ENCODE peak calls at places on chromosomes 3 and 15, in four cellular contexts. X, F, P and M are unnamed samples.
A peak's percentile ranks its signal among the peaks of the same experiment; 100 is the strongest.

GRCh38 chr3:52782412-52783210 is 5.2 kb downstream of the ITIH1 start:
- DNase-seq in X (peak; percentile 38), F (no peak), P (peak; percentile 29), M (no peak)

GRCh38 chr3:164897335-164897734 is 181.0 kb downstream of the SI start:
- DNase-seq in X (no peak), F (no peak), P (no peak), M (peak; percentile 38)

GRCh38 chr3:190306513-190307163 is 15.6 kb downstream of the CLDN1 start:
- DNase-seq in X (peak; percentile 80), F (peak; percentile 33), P (no peak), M (peak; percentile 82)

GRCh38 chr15:75307778-75308390 is 25.2 kb downstream of the GOLGA6D start:
- DNase-seq in X (peak; percentile 64), F (no peak), P (peak; percentile 84), M (no peak)

GRCh38 chr3:31047673-31048072 is 153.2 kb upstream of the GADL1 start:
- DNase-seq in X (no peak), F (no peak), P (no peak), M (no peak)

GRCh38 chr3:85740561-85740960 is 781.8 kb downstream of the CADM2 start:
- DNase-seq in X (no peak), F (no peak), P (no peak), M (no peak)

GRCh38 chr3:38138347-38139190 is at the start of gene MYD88:
- DNase-seq in X (peak; percentile 92), F (peak; percentile 81), P (peak; percentile 90), M (peak; percentile 62)

GRCh38 chr3:60841355-60841754 is 409.9 kb downstream of the FHIT start:
- DNase-seq in X (no peak), F (no peak), P (no peak), M (no peak)

GRCh38 chr15:59457103-59457502 is 19.1 kb downstream of the FAM81A start:
- DNase-seq in X (no peak), F (no peak), P (no peak), M (no peak)

GRCh38 chr3:59401924-59402323 is 352.1 kb upstream of the CFAP20DC start:
- DNase-seq in X (no peak), F (no peak), P (no peak), M (no peak)

GRCh38 chr3:149495581-149496125 is 21.2 kb downstream of the TM4SF4 start:
- DNase-seq in X (no peak), F (no peak), P (no peak), M (no peak)

GRCh38 chr3:115725800-115726199 is 102.5 kb downstream of the GAP43 start:
- DNase-seq in X (no peak), F (no peak), P (no peak), M (no peak)

GRCh38 chr3:182118081-182118480 is 406.4 kb downstream of the SOX2 start:
- DNase-seq in X (no peak), F (no peak), P (no peak), M (no peak)

GRCh38 chr15:88834211-88834812 is 31.1 kb downstream of the ACAN start:
- DNase-seq in X (no peak), F (peak; percentile 15), P (peak; percentile 91), M (no peak)

GRCh38 chr3:52787672-52788625 is 6.6 kb upstream of the ITIH3 start:
- DNase-seq in X (peak; percentile 62), F (no peak), P (peak; percentile 79), M (no peak)

GRCh38 chr3:155382396-155383042 is 89.0 kb upstream of the STRIT1 start:
- DNase-seq in X (peak; percentile 69), F (no peak), P (peak; percentile 70), M (no peak)

GRCh38 chr3:88963003-88963402 is 144.4 kb upstream of the EPHA3 start:
- DNase-seq in X (no peak), F (no peak), P (no peak), M (no peak)

GRCh38 chr3:128050597-128050996 is 1.6 kb upstream of the SEC61A1 start:
- DNase-seq in X (no peak), F (no peak), P (no peak), M (no peak)

GRCh38 chr15:48475600-48476395 is 144.6 kb downstream of the DUT start:
- DNase-seq in X (no peak), F (no peak), P (no peak), M (no peak)

GRCh38 chr15:91165850-91166249 is 65.8 kb downstream of the SV2B start:
- DNase-seq in X (no peak), F (no peak), P (no peak), M (no peak)

GRCh38 chr3:182259579-182259978 is 533.7 kb upstream of the ATP11B start:
- DNase-seq in X (no peak), F (no peak), P (no peak), M (no peak)

GRCh38 chr3:46368569-46368968 is 2.2 kb upstream of the CCR5 start:
- DNase-seq in X (peak; percentile 80), F (peak; percentile 72), P (no peak), M (peak; percentile 84)

GRCh38 chr3:147906275-147906674 is 497.1 kb downstream of the ZIC1 start:
- DNase-seq in X (no peak), F (no peak), P (peak; percentile 75), M (no peak)

GRCh38 chr3:24832878-24833277 is 338.2 kb upstream of the THRB start:
- DNase-seq in X (no peak), F (no peak), P (no peak), M (no peak)

GRCh38 chr3:134294302-134294925 is 43.8 kb upstream of the RYK start:
- DNase-seq in X (no peak), F (peak; percentile 73), P (no peak), M (peak; percentile 69)

GRCh38 chr3:17808994-17809393 is 66.6 kb upstream of the TBC1D5 start:
- DNase-seq in X (no peak), F (no peak), P (no peak), M (no peak)

GRCh38 chr3:16060358-16060852 is 114.1 kb upstream of the GALNT15 start:
- DNase-seq in X (peak; percentile 90), F (no peak), P (peak; percentile 89), M (no peak)

GRCh38 chr3:162165346-162165745 is 668.7 kb downstream of the OTOL1 start:
- DNase-seq in X (no peak), F (no peak), P (no peak), M (peak; percentile 0)

GRCh38 chr15:67188551-67189218 is 65.8 kb downstream of the AAGAB start:
- DNase-seq in X (peak; percentile 88), F (no peak), P (no peak), M (no peak)

GRCh38 chr15:33156021-33156420 is 38.5 kb downstream of the FMN1 start:
- DNase-seq in X (no peak), F (no peak), P (no peak), M (no peak)

GRCh38 chr3:59995563-59995962 is 945.7 kb upstream of the CFAP20DC start:
- DNase-seq in X (no peak), F (no peak), P (no peak), M (peak; percentile 66)

GRCh38 chr3:61699622-61700021 is 138.3 kb downstream of the PTPRG start:
- DNase-seq in X (no peak), F (no peak), P (no peak), M (no peak)

GRCh38 chr3:81622395-81622794 is 139.1 kb downstream of the GBE1 start:
- DNase-seq in X (no peak), F (no peak), P (peak; percentile 58), M (no peak)

GRCh38 chr3:52830535-52831258 is at the start of gene ITIH4:
- DNase-seq in X (no peak), F (no peak), P (peak; percentile 90), M (no peak)

GRCh38 chr15:57932348-57932747 is 133.2 kb downstream of the ALDH1A2 start:
- DNase-seq in X (no peak), F (no peak), P (no peak), M (no peak)

GRCh38 chr15:31312220-31312619 is 14.4 kb upstream of the KLF13 start:
- DNase-seq in X (no peak), F (no peak), P (no peak), M (no peak)

GRCh38 chr3:111915905-111916304 is 56.8 kb downstream of the PHLDB2 start:
- DNase-seq in X (no peak), F (no peak), P (no peak), M (no peak)

GRCh38 chr3:105930733-105931132 is 61.9 kb upstream of the CBLB start:
- DNase-seq in X (no peak), F (no peak), P (no peak), M (no peak)

GRCh38 chr3:112963683-112964082 is 11.2 kb downstream of the CD200R1 start:
- DNase-seq in X (no peak), F (no peak), P (no peak), M (no peak)

GRCh38 chr3:112958749-112959560 is 15.9 kb downstream of the CD200R1 start:
- DNase-seq in X (no peak), F (no peak), P (no peak), M (no peak)
- H3K4me3 ChIP-seq in X (no peak overlapping the region), F (peak overlapping the region; percentile 17), P (no peak overlapping the region), M (no peak overlapping the region)

GRCh38 chr15:100311099-100311751 is 30.6 kb downstream of the ADAMTS17 start:
- DNase-seq in X (peak; percentile 81), F (no peak), P (no peak), M (no peak)
- H3K4me3 ChIP-seq in X (no peak overlapping the region), F (no peak overlapping the region), P (no peak overlapping the region), M (no peak overlapping the region)

DNA sequence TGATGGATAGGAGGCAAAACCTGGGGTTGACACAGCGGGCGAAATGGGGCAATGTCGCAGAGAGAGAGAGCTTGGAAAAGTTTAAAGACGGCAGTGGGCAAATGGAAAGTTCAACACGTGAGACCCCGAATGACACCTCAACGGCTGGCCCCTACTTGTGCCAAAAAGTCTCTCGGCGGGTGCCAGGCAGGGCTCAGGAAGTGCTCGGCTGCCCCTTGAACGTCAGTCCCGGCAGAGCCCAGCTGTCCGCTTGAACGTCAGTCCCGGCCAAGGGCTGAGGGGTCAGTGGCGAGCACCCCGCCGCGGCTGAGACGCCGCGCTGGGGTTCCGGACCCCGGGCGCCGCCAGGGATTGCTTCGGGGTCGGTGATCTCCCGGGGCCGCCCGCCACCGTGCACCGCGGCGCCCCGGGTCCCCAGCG is 638 bp downstream of the EOGT start:
- DNase-seq in X (peak; percentile 80), F (no peak), P (peak; percentile 93), M (no peak)
- H3K4me3 ChIP-seq in X (peak overlapping the region; percentile 96), F (no peak overlapping the region), P (peak overlapping the region; percentile 78), M (no peak overlapping the region)

GRCh38 chr15:52726195-52726594 is 47.0 kb upstream of the ATOSA start:
- DNase-seq in X (no peak), F (no peak), P (no peak), M (no peak)

GRCh38 chr15:52730594-52730993 is 51.4 kb upstream of the ATOSA start:
- DNase-seq in X (no peak), F (no peak), P (no peak), M (no peak)

GRCh38 chr15:52730163-52730562 is 51.0 kb upstream of the ATOSA start:
- DNase-seq in X (no peak), F (peak; percentile 57), P (no peak), M (peak; percentile 68)

GRCh38 chr15:52728899-52729298 is 49.7 kb upstream of the ATOSA start:
- DNase-seq in X (no peak), F (no peak), P (no peak), M (no peak)

GRCh38 chr15:52727825-52728224 is 48.6 kb upstream of the ATOSA start:
- DNase-seq in X (no peak), F (no peak), P (no peak), M (no peak)
- H3K4me3 ChIP-seq in X (no peak overlapping the region), F (no peak overlapping the region), P (no peak overlapping the region), M (no peak overlapping the region)

DNA sequence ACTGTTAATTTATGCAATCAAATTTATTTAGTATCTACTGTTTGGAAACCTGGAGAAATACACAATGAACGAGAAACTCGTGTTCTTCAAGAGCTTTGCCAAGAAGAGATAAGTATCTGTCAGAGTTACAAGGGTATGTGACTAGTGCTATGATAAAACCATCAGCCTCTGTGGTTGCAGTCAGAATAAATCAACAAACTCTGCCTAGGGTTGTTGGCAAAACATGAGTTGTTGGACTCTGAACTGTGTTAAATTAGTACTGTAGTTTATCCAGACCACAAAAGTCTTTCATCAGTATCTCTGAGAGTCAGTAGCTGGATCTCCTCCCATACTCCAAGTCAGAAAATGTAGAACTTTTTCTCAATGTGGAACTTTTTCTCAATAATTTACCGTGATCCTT is 918.4 kb downstream of the NAALADL2 start:
- DNase-seq in X (no peak), F (no peak), P (no peak), M (no peak)
- H3K4me3 ChIP-seq in X (no peak overlapping the region), F (no peak overlapping the region), P (no peak overlapping the region), M (no peak overlapping the region)